ENCODE peak calls at places on chromosome 1, in nine cellular contexts. One of them, this sample, is unnamed.

GRCh38 chr1:247317702-247318101 is 14.0 kb downstream of the ZNF496 start:
- DNase-seq in astrocyte of the spinal cord: no peak
- DNase-seq in pancreas: no peak
- DNase-seq in psoas muscle: no peak
- DNase-seq in AG04450: no peak
- DNase-seq in endothelial cell: no peak
- DNase-seq in activated CD8-positive, alpha-beta T cell treated with anti-CD3 and anti-CD28 coated beads for 36 hours: no peak
- DNase-seq in endodermal cell: no peak
- DNase-seq in lower lobe of right lung: no peak
- DNase-seq in this sample: no peak

GRCh38 chr1:72357411-72357810 is 75.1 kb upstream of the NEGR1 start:
- DNase-seq in astrocyte of the spinal cord: peak; percentile 33
- DNase-seq in pancreas: no peak
- DNase-seq in psoas muscle: no peak
- DNase-seq in AG04450: peak; percentile 2
- DNase-seq in endothelial cell: no peak
- DNase-seq in activated CD8-positive, alpha-beta T cell treated with anti-CD3 and anti-CD28 coated beads for 36 hours: no peak
- DNase-seq in endodermal cell: no peak
- DNase-seq in lower lobe of right lung: no peak
- DNase-seq in this sample: no peak

GRCh38 chr1:66916320-66916719 is 8.3 kb downstream of the DNAI4 start:
- DNase-seq in astrocyte of the spinal cord: no peak
- DNase-seq in pancreas: no peak
- DNase-seq in psoas muscle: no peak
- DNase-seq in AG04450: no peak
- DNase-seq in endothelial cell: no peak
- DNase-seq in activated CD8-positive, alpha-beta T cell treated with anti-CD3 and anti-CD28 coated beads for 36 hours: no peak
- DNase-seq in endodermal cell: no peak
- DNase-seq in lower lobe of right lung: no peak
- DNase-seq in this sample: no peak

GRCh38 chr1:19088717-19089442 is 121.2 kb downstream of the UBR4 start:
- DNase-seq in astrocyte of the spinal cord: no peak
- DNase-seq in pancreas: no peak
- DNase-seq in psoas muscle: no peak
- DNase-seq in AG04450: no peak
- DNase-seq in endothelial cell: no peak
- DNase-seq in activated CD8-positive, alpha-beta T cell treated with anti-CD3 and anti-CD28 coated beads for 36 hours: no peak
- DNase-seq in endodermal cell: no peak
- DNase-seq in lower lobe of right lung: no peak
- DNase-seq in this sample: no peak

GRCh38 chr1:179083031-179083345 is 1.1 kb downstream of the TOR3A start:
- DNase-seq in astrocyte of the spinal cord: no peak
- DNase-seq in pancreas: no peak
- DNase-seq in psoas muscle: no peak
- DNase-seq in AG04450: no peak
- DNase-seq in endothelial cell: no peak
- DNase-seq in activated CD8-positive, alpha-beta T cell treated with anti-CD3 and anti-CD28 coated beads for 36 hours: peak; percentile 55
- DNase-seq in endodermal cell: no peak
- DNase-seq in lower lobe of right lung: no peak
- DNase-seq in this sample: no peak

GRCh38 chr1:151909167-151910149 is at the start of gene THEM4:
- DNase-seq in astrocyte of the spinal cord: peak; percentile 96
- DNase-seq in pancreas: peak; percentile 98
- DNase-seq in psoas muscle: peak; percentile 99
- DNase-seq in AG04450: peak; percentile 88
- DNase-seq in endothelial cell: peak; percentile 95
- DNase-seq in activated CD8-positive, alpha-beta T cell treated with anti-CD3 and anti-CD28 coated beads for 36 hours: peak; percentile 99
- DNase-seq in endodermal cell: peak; percentile 99
- DNase-seq in lower lobe of right lung: peak; percentile 99
- DNase-seq in this sample: peak; percentile 96

GRCh38 chr1:214445846-214446614 is 105.4 kb downstream of the PTPN14 start:
- DNase-seq in astrocyte of the spinal cord: peak; percentile 98
- DNase-seq in pancreas: no peak
- DNase-seq in psoas muscle: no peak
- DNase-seq in AG04450: peak; percentile 84
- DNase-seq in endothelial cell: no peak
- DNase-seq in activated CD8-positive, alpha-beta T cell treated with anti-CD3 and anti-CD28 coated beads for 36 hours: no peak
- DNase-seq in endodermal cell: no peak
- DNase-seq in lower lobe of right lung: no peak
- DNase-seq in this sample: no peak

GRCh38 chr1:27646676-27647075 is 11.7 kb upstream of the FGR start:
- DNase-seq in astrocyte of the spinal cord: no peak
- DNase-seq in pancreas: no peak
- DNase-seq in psoas muscle: no peak
- DNase-seq in AG04450: no peak
- DNase-seq in endothelial cell: no peak
- DNase-seq in activated CD8-positive, alpha-beta T cell treated with anti-CD3 and anti-CD28 coated beads for 36 hours: no peak
- DNase-seq in endodermal cell: no peak
- DNase-seq in lower lobe of right lung: peak; percentile 60
- DNase-seq in this sample: no peak

GRCh38 chr1:67166196-67166595 is at the start of gene IL23R:
- DNase-seq in astrocyte of the spinal cord: no peak
- DNase-seq in pancreas: no peak
- DNase-seq in psoas muscle: no peak
- DNase-seq in AG04450: no peak
- DNase-seq in endothelial cell: no peak
- DNase-seq in activated CD8-positive, alpha-beta T cell treated with anti-CD3 and anti-CD28 coated beads for 36 hours: peak; percentile 73
- DNase-seq in endodermal cell: no peak
- DNase-seq in lower lobe of right lung: no peak
- DNase-seq in this sample: no peak

GRCh38 chr1:243917863-243918565 is 68.0 kb upstream of the AKT3 start:
- DNase-seq in astrocyte of the spinal cord: peak; percentile 26
- DNase-seq in pancreas: no peak
- DNase-seq in psoas muscle: no peak
- DNase-seq in AG04450: no peak
- DNase-seq in endothelial cell: no peak
- DNase-seq in activated CD8-positive, alpha-beta T cell treated with anti-CD3 and anti-CD28 coated beads for 36 hours: no peak
- DNase-seq in endodermal cell: no peak
- DNase-seq in lower lobe of right lung: no peak
- DNase-seq in this sample: no peak

GRCh38 chr1:211145944-211146343 is 12.0 kb upstream of the KCNH1 start:
- DNase-seq in astrocyte of the spinal cord: no peak
- DNase-seq in pancreas: no peak
- DNase-seq in psoas muscle: no peak
- DNase-seq in AG04450: no peak
- DNase-seq in endothelial cell: no peak
- DNase-seq in activated CD8-positive, alpha-beta T cell treated with anti-CD3 and anti-CD28 coated beads for 36 hours: no peak
- DNase-seq in endodermal cell: no peak
- DNase-seq in lower lobe of right lung: no peak
- DNase-seq in this sample: no peak

GRCh38 chr1:30374400-30375070 is 348.9 kb downstream of the MATN1 start:
- DNase-seq in astrocyte of the spinal cord: no peak
- DNase-seq in pancreas: no peak
- DNase-seq in psoas muscle: no peak
- DNase-seq in AG04450: no peak
- DNase-seq in endothelial cell: no peak
- DNase-seq in activated CD8-positive, alpha-beta T cell treated with anti-CD3 and anti-CD28 coated beads for 36 hours: no peak
- DNase-seq in endodermal cell: peak; percentile 22
- DNase-seq in lower lobe of right lung: no peak
- DNase-seq in this sample: no peak

GRCh38 chr1:87556326-87556725 is 227.6 kb downstream of the LMO4 start:
- DNase-seq in astrocyte of the spinal cord: no peak
- DNase-seq in pancreas: no peak
- DNase-seq in psoas muscle: no peak
- DNase-seq in AG04450: no peak
- DNase-seq in endothelial cell: no peak
- DNase-seq in activated CD8-positive, alpha-beta T cell treated with anti-CD3 and anti-CD28 coated beads for 36 hours: no peak
- DNase-seq in endodermal cell: no peak
- DNase-seq in lower lobe of right lung: no peak
- DNase-seq in this sample: no peak

GRCh38 chr1:234065794-234066447 is 161.4 kb downstream of the SLC35F3 start:
- DNase-seq in astrocyte of the spinal cord: peak; percentile 65
- DNase-seq in pancreas: peak; percentile 48
- DNase-seq in psoas muscle: peak; percentile 75
- DNase-seq in AG04450: peak; percentile 16
- DNase-seq in endothelial cell: peak; percentile 91
- DNase-seq in activated CD8-positive, alpha-beta T cell treated with anti-CD3 and anti-CD28 coated beads for 36 hours: peak; percentile 86
- DNase-seq in endodermal cell: peak; percentile 95
- DNase-seq in lower lobe of right lung: peak; percentile 88
- DNase-seq in this sample: peak; percentile 90

GRCh38 chr1:198880818-198881597 is 242.2 kb downstream of the PTPRC start:
- DNase-seq in astrocyte of the spinal cord: peak; percentile 95
- DNase-seq in pancreas: no peak
- DNase-seq in psoas muscle: no peak
- DNase-seq in AG04450: peak; percentile 80
- DNase-seq in endothelial cell: no peak
- DNase-seq in activated CD8-positive, alpha-beta T cell treated with anti-CD3 and anti-CD28 coated beads for 36 hours: peak; percentile 32
- DNase-seq in endodermal cell: no peak
- DNase-seq in lower lobe of right lung: no peak
- DNase-seq in this sample: no peak

DNA sequence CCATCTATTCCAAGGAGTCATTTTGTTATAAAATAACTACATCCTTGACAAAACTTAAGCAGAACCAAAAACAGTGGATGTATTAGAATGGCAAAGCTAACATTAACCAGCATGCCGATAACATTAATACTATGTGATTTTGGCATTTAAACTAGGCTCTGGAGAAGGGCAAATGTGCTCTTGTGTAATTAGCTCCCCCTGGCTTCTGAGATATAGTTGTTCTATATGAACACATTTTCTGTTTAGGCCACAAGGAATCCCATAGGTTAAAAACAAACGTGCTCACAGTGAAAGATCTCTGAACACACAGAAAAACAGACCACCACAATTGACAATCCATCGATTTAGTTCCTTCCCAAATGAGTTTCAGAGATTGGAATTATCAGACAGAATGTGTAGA is 57.4 kb upstream of the TARS2 start:
- DNase-seq in astrocyte of the spinal cord: no peak
- DNase-seq in pancreas: no peak
- DNase-seq in psoas muscle: no peak
- DNase-seq in AG04450: no peak
- DNase-seq in endothelial cell: no peak
- DNase-seq in activated CD8-positive, alpha-beta T cell treated with anti-CD3 and anti-CD28 coated beads for 36 hours: no peak
- DNase-seq in endodermal cell: no peak
- DNase-seq in lower lobe of right lung: no peak
- DNase-seq in this sample: no peak
- TF ChIP-seq CTCF in astrocyte of the spinal cord: peak; percentile 22
- TF ChIP-seq CTCF in pancreas: no peak
- TF ChIP-seq CTCF in psoas muscle: peak; percentile 3
- TF ChIP-seq CTCF in AG04450: peak; percentile 30
- TF ChIP-seq CTCF in endothelial cell: no peak
- TF ChIP-seq CTCF in activated CD8-positive, alpha-beta T cell treated with anti-CD3 and anti-CD28 coated beads for 36 hours: peak; percentile 45
- TF ChIP-seq CTCF in endodermal cell: peak; percentile 57
- TF ChIP-seq CTCF in lower lobe of right lung: peak; percentile 12
- TF ChIP-seq CTCF in this sample: no peak

GRCh38 chr1:62111084-62111483 is 83.6 kb upstream of the L1TD1 start:
- DNase-seq in astrocyte of the spinal cord: no peak
- DNase-seq in pancreas: no peak
- DNase-seq in psoas muscle: no peak
- DNase-seq in AG04450: no peak
- DNase-seq in endothelial cell: no peak
- DNase-seq in activated CD8-positive, alpha-beta T cell treated with anti-CD3 and anti-CD28 coated beads for 36 hours: no peak
- DNase-seq in endodermal cell: no peak
- DNase-seq in lower lobe of right lung: no peak
- DNase-seq in this sample: no peak
- TF ChIP-seq CTCF in astrocyte of the spinal cord: no peak
- TF ChIP-seq CTCF in pancreas: no peak
- TF ChIP-seq CTCF in psoas muscle: no peak
- TF ChIP-seq CTCF in AG04450: no peak
- TF ChIP-seq CTCF in endothelial cell: no peak
- TF ChIP-seq CTCF in activated CD8-positive, alpha-beta T cell treated with anti-CD3 and anti-CD28 coated beads for 36 hours: no peak
- TF ChIP-seq CTCF in endodermal cell: peak; percentile 43
- TF ChIP-seq CTCF in lower lobe of right lung: no peak
- TF ChIP-seq CTCF in this sample: no peak

GRCh38 chr1:94851571-94851970 is 31.4 kb downstream of the SLC44A3 start:
- DNase-seq in astrocyte of the spinal cord: no peak
- DNase-seq in pancreas: no peak
- DNase-seq in psoas muscle: no peak
- DNase-seq in AG04450: no peak
- DNase-seq in endothelial cell: no peak
- DNase-seq in activated CD8-positive, alpha-beta T cell treated with anti-CD3 and anti-CD28 coated beads for 36 hours: no peak
- DNase-seq in endodermal cell: no peak
- DNase-seq in lower lobe of right lung: no peak
- DNase-seq in this sample: no peak
- TF ChIP-seq CTCF in astrocyte of the spinal cord: no peak
- TF ChIP-seq CTCF in pancreas: no peak
- TF ChIP-seq CTCF in psoas muscle: no peak
- TF ChIP-seq CTCF in AG04450: no peak
- TF ChIP-seq CTCF in endothelial cell: no peak
- TF ChIP-seq CTCF in activated CD8-positive, alpha-beta T cell treated with anti-CD3 and anti-CD28 coated beads for 36 hours: no peak
- TF ChIP-seq CTCF in endodermal cell: no peak
- TF ChIP-seq CTCF in lower lobe of right lung: no peak
- TF ChIP-seq CTCF in this sample: no peak

GRCh38 chr1:162359523-162360236 is 17.0 kb downstream of the SPATA46 start:
- DNase-seq in astrocyte of the spinal cord: no peak
- DNase-seq in pancreas: no peak
- DNase-seq in psoas muscle: no peak
- DNase-seq in AG04450: no peak
- DNase-seq in endothelial cell: no peak
- DNase-seq in activated CD8-positive, alpha-beta T cell treated with anti-CD3 and anti-CD28 coated beads for 36 hours: no peak
- DNase-seq in endodermal cell: no peak
- DNase-seq in lower lobe of right lung: no peak
- DNase-seq in this sample: no peak

GRCh38 chr1:162360874-162361260 is 15.8 kb downstream of the SPATA46 start:
- DNase-seq in astrocyte of the spinal cord: no peak
- DNase-seq in pancreas: no peak
- DNase-seq in psoas muscle: no peak
- DNase-seq in AG04450: no peak
- DNase-seq in endothelial cell: no peak
- DNase-seq in activated CD8-positive, alpha-beta T cell treated with anti-CD3 and anti-CD28 coated beads for 36 hours: no peak
- DNase-seq in endodermal cell: no peak
- DNase-seq in lower lobe of right lung: no peak
- DNase-seq in this sample: no peak

GRCh38 chr1:162360237-162360873 is 16.3 kb downstream of the SPATA46 start:
- DNase-seq in astrocyte of the spinal cord: no peak
- DNase-seq in pancreas: no peak
- DNase-seq in psoas muscle: no peak
- DNase-seq in AG04450: no peak
- DNase-seq in endothelial cell: no peak
- DNase-seq in activated CD8-positive, alpha-beta T cell treated with anti-CD3 and anti-CD28 coated beads for 36 hours: no peak
- DNase-seq in endodermal cell: no peak
- DNase-seq in lower lobe of right lung: no peak
- DNase-seq in this sample: no peak

GRCh38 chr1:162358928-162359327 is 17.7 kb downstream of the SPATA46 start:
- DNase-seq in astrocyte of the spinal cord: no peak
- DNase-seq in pancreas: no peak
- DNase-seq in psoas muscle: no peak
- DNase-seq in AG04450: no peak
- DNase-seq in endothelial cell: no peak
- DNase-seq in activated CD8-positive, alpha-beta T cell treated with anti-CD3 and anti-CD28 coated beads for 36 hours: no peak
- DNase-seq in endodermal cell: no peak
- DNase-seq in lower lobe of right lung: no peak
- DNase-seq in this sample: no peak

DNA sequence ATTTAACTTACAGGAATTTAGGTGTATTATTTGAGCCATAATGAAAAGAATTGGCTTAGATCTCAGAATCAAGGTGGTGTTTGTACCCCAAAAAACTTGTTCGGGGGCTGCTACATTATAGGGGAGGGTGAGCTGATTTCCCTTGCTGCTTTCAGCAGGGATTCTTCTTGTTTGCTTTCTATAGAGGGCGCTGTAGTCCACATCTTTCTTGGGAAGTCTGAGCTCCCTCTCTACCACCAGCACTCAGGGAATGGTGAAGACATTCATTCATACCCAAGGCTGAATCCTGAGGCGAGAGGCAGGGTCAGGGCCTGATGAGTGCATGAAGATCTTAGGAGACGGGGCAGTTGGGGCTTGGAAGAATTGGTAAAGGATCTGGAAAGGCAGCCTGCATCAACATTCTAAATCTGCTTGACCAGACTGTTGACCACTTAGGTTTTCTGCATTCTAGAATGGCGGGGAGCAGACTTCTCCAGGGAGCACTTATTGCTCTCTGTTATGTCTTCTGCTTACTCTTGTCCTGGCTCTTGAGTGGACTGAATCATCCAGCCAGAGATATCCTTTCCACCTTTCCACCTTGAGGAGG is 18.9 kb downstream of the SPATA46 start:
- DNase-seq in astrocyte of the spinal cord: peak; percentile 25
- DNase-seq in pancreas: no peak
- DNase-seq in psoas muscle: no peak
- DNase-seq in AG04450: no peak
- DNase-seq in endothelial cell: peak; percentile 15
- DNase-seq in activated CD8-positive, alpha-beta T cell treated with anti-CD3 and anti-CD28 coated beads for 36 hours: no peak
- DNase-seq in endodermal cell: peak; percentile 73
- DNase-seq in lower lobe of right lung: no peak
- DNase-seq in this sample: no peak
- TF ChIP-seq CTCF in astrocyte of the spinal cord: peak; percentile 45
- TF ChIP-seq CTCF in pancreas: no peak
- TF ChIP-seq CTCF in psoas muscle: peak; percentile 28
- TF ChIP-seq CTCF in AG04450: peak; percentile 44
- TF ChIP-seq CTCF in endothelial cell: peak; percentile 55
- TF ChIP-seq CTCF in activated CD8-positive, alpha-beta T cell treated with anti-CD3 and anti-CD28 coated beads for 36 hours: peak; percentile 29
- TF ChIP-seq CTCF in endodermal cell: peak; percentile 88
- TF ChIP-seq CTCF in lower lobe of right lung: peak; percentile 55
- TF ChIP-seq CTCF in this sample: peak; percentile 56

This sample was measured in neural crest cell.